ENCODE peak calls at places on chromosome 16, in five cellular contexts. T is cardiac muscle cell; R is H1; N is ascending aorta; S is effector memory CD4-positive, alpha-beta T cell. P is an unnamed sample.
A peak's percentile ranks its signal among the peaks of the same experiment; 100 is the strongest.

GRCh38 chr16:24855678-24856077 is 9.9 kb downstream of the SLC5A11 start:
- DNase-seq in S (no peak), N (no peak), R (no peak), T (no peak), P (no peak)

GRCh38 chr16:57834936-57835335 is 32.6 kb upstream of the KIFC3 start:
- DNase-seq in T (peak; percentile 29), N (no peak), S (no peak), R (no peak), P (no peak)

GRCh38 chr16:79283578-79283977 is 317.0 kb downstream of the MAF start:
- DNase-seq in T (no peak), S (no peak), N (no peak), R (no peak), P (no peak)

GRCh38 chr16:29806096-29806579 is at the start of gene MAZ:
- DNase-seq in N (no peak), T (peak; percentile 96), S (peak; percentile 75), R (no peak), P (peak; percentile 79)

GRCh38 chr16:34803683-34804416 is 1344.4 kb downstream of the TP53TG3F start:
- DNase-seq in T (no peak), N (no peak), S (no peak), R (no peak), P (no peak)

GRCh38 chr16:16877061-16877460 is 498.1 kb downstream of the NPIPA7 start:
- DNase-seq in R (no peak), S (no peak), N (no peak), T (no peak), P (no peak)

GRCh38 chr16:80619824-80620223 is 79.0 kb downstream of the DYNLRB2 start:
- DNase-seq in N (no peak), S (no peak), T (no peak), R (no peak), P (no peak)

GRCh38 chr16:31708348-31708747 is 165.3 kb upstream of the ZNF267 start:
- DNase-seq in R (no peak), T (no peak), N (no peak), S (no peak), P (peak; percentile 75)

GRCh38 chr16:31386157-31386984 is 6.8 kb upstream of the ITGAD start:
- DNase-seq in S (no peak), N (no peak), T (peak; percentile 56), R (no peak), P (no peak)

GRCh38 chr16:30108059-30108855 is 5.1 kb downstream of the GDPD3 start:
- DNase-seq in N (no peak), T (no peak), S (no peak), R (no peak), P (no peak)

GRCh38 chr16:23975293-23975692 is 139.5 kb downstream of the PRKCB start:
- DNase-seq in S (no peak), N (no peak), R (no peak), T (no peak), P (no peak)

GRCh38 chr16:67029249-67030096 is 524 bp downstream of the CBFB start:
- DNase-seq in N (peak; percentile 82), R (peak; percentile 62), S (peak; percentile 28), T (peak; percentile 68), P (peak; percentile 51)

GRCh38 chr16:72858611-72859493 is 189.1 kb downstream of the ZFHX3 start:
- DNase-seq in S (no peak), R (no peak), T (peak; percentile 74), N (peak; percentile 85), P (no peak)

GRCh38 chr16:1914759-1915387 is 3.3 kb downstream of the HS3ST6 start:
- DNase-seq in S (no peak), N (no peak), R (no peak), T (no peak), P (no peak)

GRCh38 chr16:70574595-70575271 is 51.1 kb downstream of the SF3B3 start:
- DNase-seq in R (no peak), T (no peak), S (no peak), N (peak; percentile 22), P (no peak)

GRCh38 chr16:74949309-74949708 is 35.6 kb downstream of the WDR59 start:
- DNase-seq in T (no peak), N (no peak), R (no peak), S (no peak), P (no peak)

GRCh38 chr16:2205104-2205966 is at the start of gene MLST8:
- DNase-seq in S (peak; percentile 89), R (peak; percentile 91), T (peak; percentile 92), N (peak; percentile 90), P (peak; percentile 100)

GRCh38 chr16:68257906-68258800 is 6.2 kb upstream of the SLC7A6 start:
- DNase-seq in R (no peak), S (no peak), N (peak; percentile 85), T (no peak), P (no peak)

DNA sequence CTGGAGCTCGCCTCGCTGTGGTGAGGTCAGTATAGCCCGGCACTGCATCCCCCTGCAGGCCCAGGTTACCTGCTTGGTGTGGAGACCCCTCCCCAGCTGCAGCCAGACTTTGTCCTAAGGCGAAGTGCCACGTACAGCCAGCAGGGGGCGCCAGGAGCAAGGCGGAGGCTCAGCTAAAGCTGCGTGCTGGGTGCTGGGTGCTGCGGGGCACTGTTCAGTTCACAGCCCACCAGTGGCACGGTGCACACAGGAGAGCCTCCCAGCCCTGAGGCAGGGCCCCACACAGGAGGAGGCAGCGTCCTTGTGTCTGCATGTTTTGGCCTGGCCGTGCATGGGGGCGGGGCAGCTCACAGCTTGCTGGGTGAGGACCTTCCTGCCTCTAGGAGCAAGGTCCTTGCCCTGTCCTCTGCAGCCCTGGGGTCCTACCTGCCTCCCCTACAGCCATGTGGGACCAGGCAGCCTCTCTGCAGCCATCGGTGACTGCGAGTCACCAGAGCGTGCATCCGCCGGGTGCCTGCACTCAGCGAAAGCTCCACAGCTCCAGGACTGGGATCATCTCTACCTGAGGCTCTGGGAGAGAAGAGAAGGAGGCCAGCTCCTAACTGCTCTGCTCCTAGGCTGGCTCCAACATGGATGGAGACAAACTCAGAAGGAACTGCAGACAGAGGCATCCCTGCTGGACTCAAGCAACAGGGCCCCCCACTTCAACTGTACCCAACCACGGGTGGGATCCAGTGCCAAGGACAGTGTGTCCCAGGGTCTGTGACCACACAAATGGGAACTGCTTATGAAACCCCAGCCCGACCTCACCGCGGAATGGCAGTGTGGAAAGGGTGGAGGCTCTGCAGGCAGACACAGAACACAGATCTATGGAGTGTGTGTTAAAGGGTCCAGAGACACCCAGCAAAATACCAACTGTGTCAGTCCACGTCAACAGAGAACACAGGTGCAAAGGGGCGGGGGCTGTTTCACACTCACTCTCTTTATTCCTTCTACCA is 19.0 kb downstream of the SLC7A5 start:
- DNase-seq in T (peak; percentile 55), R (peak; percentile 94), N (peak; percentile 80), S (peak; percentile 62), P (peak; percentile 85)
- H3K27ac ChIP-seq in T (no peak overlapping the region), R (no peak overlapping the region), N (no peak overlapping the region), S (no peak overlapping the region), P (no peak overlapping the region)

GRCh38 chr16:9109255-9109654 is 17.8 kb downstream of the HAPSTR1 start:
- DNase-seq in T (no peak), N (no peak), S (no peak), R (no peak), P (no peak)
- H3K4me1 ChIP-seq in T (peaks cover 32% of the 10 kb centered on the region), N (peaks cover 5% of the 10 kb centered on the region), S (peaks cover 66% of the 10 kb centered on the region), R (peaks cover 15% of the 10 kb centered on the region), P (peaks cover 71% of the 10 kb centered on the region)

DNA sequence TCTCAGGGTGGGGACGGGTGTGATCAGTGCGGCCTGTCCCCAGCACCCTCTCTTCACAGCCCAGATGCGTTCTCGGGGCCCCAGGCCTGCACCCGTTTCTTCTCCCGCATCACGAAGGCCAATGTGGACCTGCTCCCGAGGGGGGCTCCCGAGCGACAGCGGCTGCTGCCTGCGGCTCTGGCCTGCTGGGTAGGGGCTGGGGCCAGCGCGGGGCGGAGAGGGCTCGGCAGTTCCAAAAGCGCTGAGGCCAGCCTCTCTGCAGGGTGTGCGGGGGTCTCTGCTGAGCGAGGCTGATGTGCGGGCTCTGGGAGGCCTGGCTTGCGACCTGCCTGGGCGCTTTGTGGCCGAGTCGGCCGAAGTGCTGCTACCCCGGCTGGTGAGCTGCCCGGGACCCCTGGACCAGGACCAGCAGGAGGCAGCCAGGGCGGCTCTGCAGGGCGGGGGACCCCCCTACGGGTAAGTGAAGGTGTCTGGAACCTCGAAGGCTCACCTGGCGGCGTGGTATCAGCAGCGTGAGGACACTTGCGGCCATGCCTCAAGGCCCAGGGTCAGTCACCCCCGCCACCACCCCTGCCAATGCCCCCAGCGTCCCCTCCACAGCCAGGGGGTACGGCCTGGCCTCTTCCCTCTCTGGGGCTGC is 4.4 kb downstream of the MSLN start:
- DNase-seq in T (no peak), R (no peak), N (no peak), S (no peak), P (no peak)
- H3K27me3 ChIP-seq in T (no peaks in the 10 kb centered on the region), R (no peaks in the 10 kb centered on the region), N (no peaks in the 10 kb centered on the region), S (no peaks in the 10 kb centered on the region), P (no peaks in the 10 kb centered on the region)

GRCh38 chr16:87563714-87564523 is 38.4 kb upstream of the JPH3 start:
- DNase-seq in S (no peak), R (no peak), N (no peak), T (no peak), P (no peak)

GRCh38 chr16:87564524-87564778 is 37.9 kb upstream of the JPH3 start:
- DNase-seq in T (no peak), N (no peak), R (no peak), S (no peak), P (no peak)

GRCh38 chr16:87562201-87562600 is 40.1 kb upstream of the JPH3 start:
- DNase-seq in R (no peak), T (no peak), S (no peak), N (no peak), P (no peak)

GRCh38 chr16:87561200-87562105 is 40.9 kb upstream of the JPH3 start:
- DNase-seq in S (no peak), T (no peak), N (no peak), R (no peak), P (no peak)

GRCh38 chr16:87563022-87563421 is 39.3 kb upstream of the JPH3 start:
- DNase-seq in S (no peak), T (no peak), N (no peak), R (no peak), P (no peak)
- H3K27ac ChIP-seq in S (no peak overlapping the region), T (no peak overlapping the region), N (no peak overlapping the region), R (no peak overlapping the region), P (no peak overlapping the region)

P was measured in naive thymus-derived CD4-positive, alpha-beta T cell.